ENCODE peak calls at places on chromosomes 5 and 9, in nine cellular contexts. One of them, this sample, is unnamed.

GRCh38 chr5:598564-598890 is 13.6 kb upstream of the CEP72 start:
- DNase-seq in stimulated activated CD8-positive, alpha-beta memory T cell treated with anti-CD3 and anti-CD28 coated beads, Interleukin-7, amount 100 ng/mL, for 24 hours: no peak
- DNase-seq in HCT116: no peak
- DNase-seq in cardiac muscle cell: no peak
- DNase-seq in fibroblast of gingiva: no peak
- DNase-seq in stimulated activated CD4-positive, alpha-beta T cell treated with anti-CD3 and anti-CD28 coated beads, Interleukin-12 subunit alpha, Interleukin-12 subunit beta, amount 100 ng/mL, for 4 hours: no peak
- DNase-seq in fibroblast of the aortic adventitia: no peak
- DNase-seq in EH: no peak
- DNase-seq in left cardiac atrium: no peak
- DNase-seq in this sample: no peak

GRCh38 chr5:57725628-57726504 is 243.3 kb upstream of the ACTBL2 start:
- DNase-seq in stimulated activated CD8-positive, alpha-beta memory T cell treated with anti-CD3 and anti-CD28 coated beads, Interleukin-7, amount 100 ng/mL, for 24 hours: no peak
- DNase-seq in HCT116: no peak
- DNase-seq in cardiac muscle cell: no peak
- DNase-seq in fibroblast of gingiva: no peak
- DNase-seq in stimulated activated CD4-positive, alpha-beta T cell treated with anti-CD3 and anti-CD28 coated beads, Interleukin-12 subunit alpha, Interleukin-12 subunit beta, amount 100 ng/mL, for 4 hours: no peak
- DNase-seq in fibroblast of the aortic adventitia: no peak
- DNase-seq in EH: peak; percentile 55
- DNase-seq in left cardiac atrium: no peak
- DNase-seq in this sample: peak; percentile 38

GRCh38 chr5:125058185-125058826 is 311.9 kb upstream of the ZNF608 start:
- DNase-seq in stimulated activated CD8-positive, alpha-beta memory T cell treated with anti-CD3 and anti-CD28 coated beads, Interleukin-7, amount 100 ng/mL, for 24 hours: no peak
- DNase-seq in HCT116: no peak
- DNase-seq in cardiac muscle cell: no peak
- DNase-seq in fibroblast of gingiva: peak; percentile 66
- DNase-seq in stimulated activated CD4-positive, alpha-beta T cell treated with anti-CD3 and anti-CD28 coated beads, Interleukin-12 subunit alpha, Interleukin-12 subunit beta, amount 100 ng/mL, for 4 hours: no peak
- DNase-seq in fibroblast of the aortic adventitia: peak; percentile 68
- DNase-seq in EH: peak; percentile 84
- DNase-seq in left cardiac atrium: no peak
- DNase-seq in this sample: peak; percentile 53

GRCh38 chr9:3807601-3808000 is 281.8 kb upstream of the RFX3 start:
- DNase-seq in stimulated activated CD8-positive, alpha-beta memory T cell treated with anti-CD3 and anti-CD28 coated beads, Interleukin-7, amount 100 ng/mL, for 24 hours: no peak
- DNase-seq in HCT116: no peak
- DNase-seq in cardiac muscle cell: no peak
- DNase-seq in fibroblast of gingiva: no peak
- DNase-seq in stimulated activated CD4-positive, alpha-beta T cell treated with anti-CD3 and anti-CD28 coated beads, Interleukin-12 subunit alpha, Interleukin-12 subunit beta, amount 100 ng/mL, for 4 hours: no peak
- DNase-seq in fibroblast of the aortic adventitia: no peak
- DNase-seq in EH: no peak
- DNase-seq in left cardiac atrium: no peak
- DNase-seq in this sample: no peak

GRCh38 chr9:6382681-6383080 is 30.3 kb upstream of the UHRF2 start:
- DNase-seq in stimulated activated CD8-positive, alpha-beta memory T cell treated with anti-CD3 and anti-CD28 coated beads, Interleukin-7, amount 100 ng/mL, for 24 hours: no peak
- DNase-seq in HCT116: no peak
- DNase-seq in cardiac muscle cell: no peak
- DNase-seq in fibroblast of gingiva: peak; percentile 39
- DNase-seq in stimulated activated CD4-positive, alpha-beta T cell treated with anti-CD3 and anti-CD28 coated beads, Interleukin-12 subunit alpha, Interleukin-12 subunit beta, amount 100 ng/mL, for 4 hours: no peak
- DNase-seq in fibroblast of the aortic adventitia: peak; percentile 65
- DNase-seq in EH: peak; percentile 57
- DNase-seq in left cardiac atrium: no peak
- DNase-seq in this sample: no peak

GRCh38 chr9:35905912-35906679 is at the start of gene HRCT1:
- DNase-seq in stimulated activated CD8-positive, alpha-beta memory T cell treated with anti-CD3 and anti-CD28 coated beads, Interleukin-7, amount 100 ng/mL, for 24 hours: no peak
- DNase-seq in HCT116: peak; percentile 74
- DNase-seq in cardiac muscle cell: no peak
- DNase-seq in fibroblast of gingiva: peak; percentile 93
- DNase-seq in stimulated activated CD4-positive, alpha-beta T cell treated with anti-CD3 and anti-CD28 coated beads, Interleukin-12 subunit alpha, Interleukin-12 subunit beta, amount 100 ng/mL, for 4 hours: no peak
- DNase-seq in fibroblast of the aortic adventitia: peak; percentile 98
- DNase-seq in EH: peak; percentile 96
- DNase-seq in left cardiac atrium: peak; percentile 95
- DNase-seq in this sample: no peak

GRCh38 chr5:179858586-179859427 is at the start of gene MRNIP:
- DNase-seq in stimulated activated CD8-positive, alpha-beta memory T cell treated with anti-CD3 and anti-CD28 coated beads, Interleukin-7, amount 100 ng/mL, for 24 hours: peak; percentile 88
- DNase-seq in HCT116: peak; percentile 86
- DNase-seq in cardiac muscle cell: peak; percentile 99
- DNase-seq in fibroblast of gingiva: peak; percentile 93
- DNase-seq in stimulated activated CD4-positive, alpha-beta T cell treated with anti-CD3 and anti-CD28 coated beads, Interleukin-12 subunit alpha, Interleukin-12 subunit beta, amount 100 ng/mL, for 4 hours: peak; percentile 92
- DNase-seq in fibroblast of the aortic adventitia: peak; percentile 89
- DNase-seq in EH: peak; percentile 94
- DNase-seq in left cardiac atrium: peak; percentile 99
- DNase-seq in this sample: peak; percentile 82

GRCh38 chr5:150780180-150780692 is 1.7 kb downstream of the SMIM3 start:
- DNase-seq in stimulated activated CD8-positive, alpha-beta memory T cell treated with anti-CD3 and anti-CD28 coated beads, Interleukin-7, amount 100 ng/mL, for 24 hours: no peak
- DNase-seq in HCT116: no peak
- DNase-seq in cardiac muscle cell: no peak
- DNase-seq in fibroblast of gingiva: peak; percentile 70
- DNase-seq in stimulated activated CD4-positive, alpha-beta T cell treated with anti-CD3 and anti-CD28 coated beads, Interleukin-12 subunit alpha, Interleukin-12 subunit beta, amount 100 ng/mL, for 4 hours: no peak
- DNase-seq in fibroblast of the aortic adventitia: peak; percentile 39
- DNase-seq in EH: peak; percentile 80
- DNase-seq in left cardiac atrium: peak; percentile 44
- DNase-seq in this sample: no peak

GRCh38 chr5:55324815-55325418 is 17.1 kb downstream of the MTREX start:
- DNase-seq in stimulated activated CD8-positive, alpha-beta memory T cell treated with anti-CD3 and anti-CD28 coated beads, Interleukin-7, amount 100 ng/mL, for 24 hours: no peak
- DNase-seq in HCT116: peak; percentile 32
- DNase-seq in cardiac muscle cell: no peak
- DNase-seq in fibroblast of gingiva: peak; percentile 49
- DNase-seq in stimulated activated CD4-positive, alpha-beta T cell treated with anti-CD3 and anti-CD28 coated beads, Interleukin-12 subunit alpha, Interleukin-12 subunit beta, amount 100 ng/mL, for 4 hours: no peak
- DNase-seq in fibroblast of the aortic adventitia: peak; percentile 73
- DNase-seq in EH: peak; percentile 61
- DNase-seq in left cardiac atrium: no peak
- DNase-seq in this sample: peak; percentile 66

GRCh38 chr9:124559871-124560270 is 52.7 kb upstream of the NR5A1 start:
- DNase-seq in stimulated activated CD8-positive, alpha-beta memory T cell treated with anti-CD3 and anti-CD28 coated beads, Interleukin-7, amount 100 ng/mL, for 24 hours: no peak
- DNase-seq in HCT116: no peak
- DNase-seq in cardiac muscle cell: no peak
- DNase-seq in fibroblast of gingiva: no peak
- DNase-seq in stimulated activated CD4-positive, alpha-beta T cell treated with anti-CD3 and anti-CD28 coated beads, Interleukin-12 subunit alpha, Interleukin-12 subunit beta, amount 100 ng/mL, for 4 hours: no peak
- DNase-seq in fibroblast of the aortic adventitia: no peak
- DNase-seq in EH: peak; percentile 79
- DNase-seq in left cardiac atrium: no peak
- DNase-seq in this sample: no peak

GRCh38 chr5:169988947-169989346 is 8.7 kb upstream of the INSYN2B start:
- DNase-seq in stimulated activated CD8-positive, alpha-beta memory T cell treated with anti-CD3 and anti-CD28 coated beads, Interleukin-7, amount 100 ng/mL, for 24 hours: no peak
- DNase-seq in HCT116: no peak
- DNase-seq in cardiac muscle cell: no peak
- DNase-seq in fibroblast of gingiva: no peak
- DNase-seq in stimulated activated CD4-positive, alpha-beta T cell treated with anti-CD3 and anti-CD28 coated beads, Interleukin-12 subunit alpha, Interleukin-12 subunit beta, amount 100 ng/mL, for 4 hours: no peak
- DNase-seq in fibroblast of the aortic adventitia: peak; percentile 43
- DNase-seq in EH: no peak
- DNase-seq in left cardiac atrium: no peak
- DNase-seq in this sample: no peak

GRCh38 chr9:114867327-114867726 is 61.5 kb upstream of the TNFSF15 start:
- DNase-seq in stimulated activated CD8-positive, alpha-beta memory T cell treated with anti-CD3 and anti-CD28 coated beads, Interleukin-7, amount 100 ng/mL, for 24 hours: no peak
- DNase-seq in HCT116: no peak
- DNase-seq in cardiac muscle cell: no peak
- DNase-seq in fibroblast of gingiva: no peak
- DNase-seq in stimulated activated CD4-positive, alpha-beta T cell treated with anti-CD3 and anti-CD28 coated beads, Interleukin-12 subunit alpha, Interleukin-12 subunit beta, amount 100 ng/mL, for 4 hours: no peak
- DNase-seq in fibroblast of the aortic adventitia: no peak
- DNase-seq in EH: no peak
- DNase-seq in left cardiac atrium: no peak
- DNase-seq in this sample: no peak

GRCh38 chr9:128747233-128747632 is 23.3 kb upstream of the ZDHHC12 start:
- DNase-seq in stimulated activated CD8-positive, alpha-beta memory T cell treated with anti-CD3 and anti-CD28 coated beads, Interleukin-7, amount 100 ng/mL, for 24 hours: no peak
- DNase-seq in HCT116: no peak
- DNase-seq in cardiac muscle cell: no peak
- DNase-seq in fibroblast of gingiva: no peak
- DNase-seq in stimulated activated CD4-positive, alpha-beta T cell treated with anti-CD3 and anti-CD28 coated beads, Interleukin-12 subunit alpha, Interleukin-12 subunit beta, amount 100 ng/mL, for 4 hours: no peak
- DNase-seq in fibroblast of the aortic adventitia: no peak
- DNase-seq in EH: no peak
- DNase-seq in left cardiac atrium: no peak
- DNase-seq in this sample: no peak

GRCh38 chr5:17219431-17219830 is 2.0 kb downstream of the BASP1 start:
- DNase-seq in stimulated activated CD8-positive, alpha-beta memory T cell treated with anti-CD3 and anti-CD28 coated beads, Interleukin-7, amount 100 ng/mL, for 24 hours: no peak
- DNase-seq in HCT116: no peak
- DNase-seq in cardiac muscle cell: no peak
- DNase-seq in fibroblast of gingiva: no peak
- DNase-seq in stimulated activated CD4-positive, alpha-beta T cell treated with anti-CD3 and anti-CD28 coated beads, Interleukin-12 subunit alpha, Interleukin-12 subunit beta, amount 100 ng/mL, for 4 hours: no peak
- DNase-seq in fibroblast of the aortic adventitia: no peak
- DNase-seq in EH: no peak
- DNase-seq in left cardiac atrium: no peak
- DNase-seq in this sample: no peak